ENCODE peak calls at places on chromosomes 2 and 18, in four cellular contexts. F is stimulated activated CD8-positive, alpha-beta memory T cell treated with anti-CD3 and anti-CD28 coated beads, Interleukin-4, amount 100 ng/mL, for 48 hours; K is colonic mucosa; X is T follicular helper cell. I is an unnamed sample.
A peak's percentile ranks its signal among the peaks of the same experiment; 100 is the strongest.

GRCh38 chr2:232001073-232001472 is 39.6 kb downstream of the DIS3L2 start:
- DNase-seq in K (no peak), X (no peak), F (no peak), I (no peak)

GRCh38 chr2:26344581-26345283 is 1.2 kb upstream of the SELENOI start:
- DNase-seq in K (peak; percentile 36), F (peak; percentile 45), X (no peak), I (no peak)

GRCh38 chr2:181782630-181783029 is 102.3 kb upstream of the NEUROD1 start:
- DNase-seq in X (no peak), F (no peak), K (no peak), I (no peak)

GRCh38 chr18:3623769-3624545 is 174.0 kb downstream of the TGIF1 start:
- DNase-seq in K (peak; percentile 89), X (no peak), F (no peak), I (no peak)

GRCh38 chr2:205689837-205690236 is 7.5 kb downstream of the NRP2 start:
- DNase-seq in F (no peak), X (no peak), K (no peak), I (no peak)

GRCh38 chr18:54787616-54788015 is 40.7 kb upstream of the RAB27B start:
- DNase-seq in X (no peak), K (no peak), F (no peak), I (no peak)

GRCh38 chr2:143730155-143730949 is 601.1 kb downstream of the ARHGAP15 start:
- DNase-seq in X (no peak), K (no peak), F (no peak), I (no peak)

GRCh38 chr2:129224486-129224885 is 755.0 kb upstream of the RAB6C start:
- DNase-seq in F (no peak), X (no peak), K (no peak), I (no peak)

GRCh38 chr18:78629426-78629825 is 350.2 kb upstream of the SALL3 start:
- DNase-seq in X (no peak), F (no peak), K (no peak), I (no peak)

GRCh38 chr18:73942081-73942625 is 205.5 kb downstream of the FBXO15 start:
- DNase-seq in F (no peak), X (no peak), K (no peak), I (no peak)

GRCh38 chr2:188788621-188789020 is 185.6 kb upstream of the COL3A1 start:
- DNase-seq in X (no peak), K (peak; percentile 33), F (no peak), I (no peak)

GRCh38 chr2:204795156-204795555 is 249.9 kb downstream of the PARD3B start:
- DNase-seq in K (no peak), X (no peak), F (no peak), I (no peak)

GRCh38 chr2:120692691-120693090 is 43.0 kb upstream of the GLI2 start:
- DNase-seq in F (no peak), X (no peak), K (no peak), I (no peak)

GRCh38 chr2:48016620-48017019 is 110.3 kb upstream of the FBXO11 start:
- DNase-seq in F (no peak), X (peak; percentile 2), K (no peak), I (no peak)

I was measured in T-helper 17 cell.